ENCODE peak calls at places on chromosome X, in five cellular contexts. B is neural progenitor cell, G is heart left ventricle, S is lung, R is lower lobe of right lung. V is an unnamed sample.
A peak's percentile ranks its signal among the peaks of the same experiment; 100 is the strongest.

GRCh38 chrX:118228456-118228855 is 111.8 kb upstream of the KLHL13 start:
- DNase-seq in B (no peak), G (no peak), S (no peak), R (no peak), V (no peak)

GRCh38 chrX:68411729-68412128 is 21.6 kb downstream of the OPHN1 start:
- DNase-seq in B (no peak), G (no peak), S (no peak), R (no peak), V (no peak)

GRCh38 chrX:128518508-128518907 is 466.3 kb upstream of the ACTRT1 start:
- DNase-seq in B (peak; percentile 29), G (no peak), S (no peak), R (no peak), V (no peak)

GRCh38 chrX:63918611-63919010 is 133.6 kb upstream of the ARHGEF9 start:
- DNase-seq in B (peak; percentile 4), G (no peak), S (no peak), R (no peak), V (no peak)

GRCh38 chrX:20252392-20253231 is 14.1 kb downstream of the RPS6KA3 start:
- DNase-seq in B (peak; percentile 33), G (peak; percentile 40), S (peak; percentile 70), R (peak; percentile 61), V (peak; percentile 75)

GRCh38 chrX:140360924-140361323 is 143.9 kb downstream of the SOX3 start:
- DNase-seq in B (no peak), G (no peak), S (no peak), R (no peak), V (no peak)

GRCh38 chrX:124665878-124666425 is 319.6 kb downstream of the SH2D1A start:
- DNase-seq in B (no peak), G (no peak), S (no peak), R (no peak), V (no peak)

GRCh38 chrX:74924449-74925209 is 623 bp downstream of the NEXMIF start:
- DNase-seq in B (peak; percentile 52), G (peak; percentile 14), S (peak; percentile 33), R (peak; percentile 63), V (peak; percentile 45)

GRCh38 chrX:139224953-139225665 is 305.4 kb upstream of the F9 start:
- DNase-seq in B (peak; percentile 84), G (no peak), S (no peak), R (no peak), V (no peak)

GRCh38 chrX:152245231-152245630 is 106.9 kb upstream of the MAGEA10 start:
- DNase-seq in B (no peak), G (no peak), S (no peak), R (no peak), V (no peak)

GRCh38 chrX:54540289-54540688 is 10.3 kb downstream of the GNL3L start:
- DNase-seq in B (no peak), G (peak; percentile 26), S (no peak), R (no peak), V (no peak)

GRCh38 chrX:29090811-29091210 is 503.6 kb downstream of the IL1RAPL1 start:
- DNase-seq in B (peak; percentile 35), G (no peak), S (no peak), R (no peak), V (no peak)

DNA sequence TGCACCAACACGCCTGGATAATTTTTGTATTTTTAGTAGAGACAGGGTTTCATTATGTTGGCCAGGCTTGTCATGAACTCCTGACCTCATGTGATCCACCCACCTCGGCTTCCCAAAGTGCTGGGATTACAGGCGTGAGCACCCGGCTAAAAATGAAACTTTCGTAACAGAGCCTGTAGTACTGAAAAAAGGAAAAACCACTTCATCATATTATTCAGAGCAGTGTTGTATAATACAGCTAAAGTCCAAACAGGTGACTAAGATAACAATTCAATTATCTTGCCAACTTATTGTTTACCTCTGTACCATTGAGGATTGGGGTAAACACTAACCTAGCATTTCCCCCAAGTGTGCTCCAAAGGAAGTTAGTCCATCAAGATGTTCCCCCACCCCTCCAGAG is 43.9 kb upstream of the HPRT1 start:
- DNase-seq in B (no peak), G (no peak), S (no peak), R (no peak), V (no peak)
- H3K36me3 ChIP-seq in B (peaks cover 24% of the 10 kb centered on the region), G (peaks cover 67% of the 10 kb centered on the region), S (peaks cover 6% of the 10 kb centered on the region), R (peaks cover 46% of the 10 kb centered on the region), V (peaks cover 11% of the 10 kb centered on the region)

GRCh38 chrX:15073313-15073712 is 196.6 kb downstream of the ASB9 start:
- DNase-seq in B (no peak), G (no peak), S (no peak), R (no peak), V (no peak)
- H3K36me3 ChIP-seq in B (no peaks in the 10 kb centered on the region), G (no peaks in the 10 kb centered on the region), S (no peaks in the 10 kb centered on the region), R (no peaks in the 10 kb centered on the region), V (no peaks in the 10 kb centered on the region)

GRCh38 chrX:149497054-149497453 is 8.1 kb downstream of the IDS start:
- DNase-seq in B (no peak), G (no peak), S (no peak), R (no peak), V (no peak)

GRCh38 chrX:149497626-149498025 is 7.5 kb downstream of the IDS start:
- DNase-seq in B (no peak), G (no peak), S (no peak), R (no peak), V (no peak)

GRCh38 chrX:149494844-149495565 is 10.1 kb downstream of the IDS start:
- DNase-seq in B (no peak), G (no peak), S (peak; percentile 45), R (no peak), V (no peak)

GRCh38 chrX:149493567-149494562 is 11.2 kb downstream of the IDS start:
- DNase-seq in B (no peak), G (peak; percentile 45), S (no peak), R (no peak), V (no peak)

GRCh38 chrX:149495573-149496071 is 9.5 kb downstream of the IDS start:
- DNase-seq in B (no peak), G (no peak), S (no peak), R (no peak), V (no peak)
- H3K36me3 ChIP-seq in B (no peaks in the 10 kb centered on the region), G (peaks cover 77% of the 10 kb centered on the region), S (peaks cover 13% of the 10 kb centered on the region), R (peaks cover 90% of the 10 kb centered on the region), V (peaks cover 70% of the 10 kb centered on the region)

DNA sequence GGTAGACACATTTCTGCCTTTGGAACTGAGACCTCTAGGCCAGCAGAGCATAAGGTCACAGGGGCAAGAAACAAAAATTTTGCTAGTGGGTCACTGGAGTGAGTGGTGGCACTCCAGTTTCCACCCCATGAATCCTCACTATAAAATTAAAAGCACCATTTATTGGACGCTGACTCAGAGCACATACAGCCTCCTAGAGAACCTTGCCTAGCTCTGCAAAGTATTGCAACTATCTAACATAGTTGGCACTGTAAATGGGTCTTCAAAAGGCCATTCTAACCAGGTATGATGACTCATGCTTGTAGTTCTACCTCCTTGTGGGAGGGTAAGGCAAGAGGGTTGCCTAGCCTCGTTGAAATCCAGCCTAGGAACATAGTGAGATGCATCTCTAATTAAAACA is 25.1 kb downstream of the RRAGB start:
- DNase-seq in B (no peak), G (no peak), S (no peak), R (no peak), V (no peak)
- H3K36me3 ChIP-seq in B (no peaks in the 10 kb centered on the region), G (peaks cover 49% of the 10 kb centered on the region), S (no peaks in the 10 kb centered on the region), R (peaks cover 31% of the 10 kb centered on the region), V (peaks cover 4% of the 10 kb centered on the region)

GRCh38 chrX:109886122-109886761 is 116.7 kb upstream of the TMEM164 start:
- DNase-seq in B (peak; percentile 57), G (peak; percentile 20), S (no peak), R (peak; percentile 41), V (no peak)

GRCh38 chrX:109890300-109890699 is 112.6 kb upstream of the TMEM164 start:
- DNase-seq in B (no peak), G (no peak), S (no peak), R (no peak), V (no peak)

GRCh38 chrX:109890910-109891502 is 111.9 kb upstream of the TMEM164 start:
- DNase-seq in B (peak; percentile 78), G (peak; percentile 37), S (peak; percentile 43), R (peak; percentile 59), V (peak; percentile 33)

GRCh38 chrX:109889289-109890006 is 113.5 kb upstream of the TMEM164 start:
- DNase-seq in B (peak; percentile 29), G (no peak), S (no peak), R (no peak), V (no peak)
- H3K36me3 ChIP-seq in B (peaks cover 3% of the 10 kb centered on the region), G (no peaks in the 10 kb centered on the region), S (no peaks in the 10 kb centered on the region), R (no peaks in the 10 kb centered on the region), V (no peaks in the 10 kb centered on the region)

GRCh38 chrX:16826207-16826606 is 39.9 kb downstream of the TXLNG start:
- DNase-seq in B (peak; percentile 36), G (no peak), S (no peak), R (no peak), V (no peak)
- H3K36me3 ChIP-seq in B (peaks cover 5% of the 10 kb centered on the region), G (peaks cover 31% of the 10 kb centered on the region), S (no peaks in the 10 kb centered on the region), R (peaks cover 16% of the 10 kb centered on the region), V (no peaks in the 10 kb centered on the region)

GRCh38 chrX:150477364-150477763 is 91.1 kb upstream of the MTM1 start:
- DNase-seq in B (no peak), G (no peak), S (no peak), R (no peak), V (no peak)

GRCh38 chrX:150478496-150479492 is 89.6 kb upstream of the MTM1 start:
- DNase-seq in B (no peak), G (no peak), S (no peak), R (no peak), V (peak; percentile 20)

GRCh38 chrX:150473371-150473770 is 95.0 kb upstream of the MTM1 start:
- DNase-seq in B (no peak), G (no peak), S (no peak), R (no peak), V (no peak)

GRCh38 chrX:150475466-150475865 is 93.0 kb upstream of the MTM1 start:
- DNase-seq in B (no peak), G (no peak), S (no peak), R (no peak), V (no peak)

DNA sequence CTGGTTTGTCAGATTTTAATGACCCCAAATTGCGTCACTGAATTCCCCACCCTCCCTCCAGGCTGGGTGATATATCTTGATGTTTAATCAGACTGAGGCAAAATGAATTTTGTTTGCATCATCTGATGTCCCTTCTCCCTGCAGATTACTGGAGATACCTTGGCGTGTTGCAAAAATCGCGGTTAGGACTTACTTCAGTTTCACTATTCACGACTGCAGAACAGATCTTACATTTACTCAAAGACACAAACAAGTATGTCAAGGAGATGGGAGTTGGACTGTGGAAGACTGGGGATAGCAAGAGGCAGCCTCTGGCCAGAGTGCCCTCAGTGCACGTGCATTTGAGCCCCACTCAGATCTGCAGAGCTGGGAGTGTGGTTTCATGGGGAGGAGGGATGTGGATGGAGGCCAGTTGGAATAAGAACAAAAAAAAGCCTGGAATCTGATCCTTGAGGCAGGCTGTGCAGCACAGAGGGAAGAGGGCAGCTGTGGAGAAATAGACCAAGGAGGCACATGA is 92.2 kb upstream of the MTM1 start:
- DNase-seq in B (no peak), G (no peak), S (no peak), R (no peak), V (no peak)
- H3K36me3 ChIP-seq in B (no peaks in the 10 kb centered on the region), G (no peaks in the 10 kb centered on the region), S (no peaks in the 10 kb centered on the region), R (no peaks in the 10 kb centered on the region), V (no peaks in the 10 kb centered on the region)

GRCh38 chrX:154466036-154466435 is 8.0 kb downstream of the PLXNA3 start:
- DNase-seq in B (no peak), G (no peak), S (no peak), R (no peak), V (no peak)
- H3K36me3 ChIP-seq in B (no peaks in the 10 kb centered on the region), G (peaks cover 10% of the 10 kb centered on the region), S (peaks cover 2% of the 10 kb centered on the region), R (peaks cover 68% of the 10 kb centered on the region), V (peaks cover 3% of the 10 kb centered on the region)

GRCh38 chrX:150460781-150461180 is 97.7 kb downstream of the MAMLD1 start:
- DNase-seq in B (no peak), G (no peak), S (no peak), R (no peak), V (no peak)
- H3K36me3 ChIP-seq in B (no peaks in the 10 kb centered on the region), G (no peaks in the 10 kb centered on the region), S (no peaks in the 10 kb centered on the region), R (no peaks in the 10 kb centered on the region), V (no peaks in the 10 kb centered on the region)

V was measured in CD4-positive, alpha-beta memory T cell.